ENCODE peak calls at places on chromosomes 6 and 20, in seven cellular contexts. One of them, this sample, is unnamed.
A peak's percentile ranks its signal among the peaks of the same experiment; 100 is the strongest.

GRCh38 chr20:9627219-9627618 is 112.8 kb downstream of the LAMP5 start:
- DNase-seq in GM12865: peak; percentile 41
- DNase-seq in stimulated activated CD8-positive, alpha-beta memory T cell treated with anti-CD3 and anti-CD28 coated beads, Interleukin-4, amount 100 ng/mL, for 4 hours: no peak
- DNase-seq in GOT3: no peak
- DNase-seq in anterior cingulate cortex: no peak
- DNase-seq in A172: no peak
- DNase-seq in T-cell: no peak
- DNase-seq in this sample: no peak

GRCh38 chr20:31678389-31679356 is 41.0 kb downstream of the COX4I2 start:
- DNase-seq in GM12865: no peak
- DNase-seq in stimulated activated CD8-positive, alpha-beta memory T cell treated with anti-CD3 and anti-CD28 coated beads, Interleukin-4, amount 100 ng/mL, for 4 hours: no peak
- DNase-seq in GOT3: no peak
- DNase-seq in anterior cingulate cortex: no peak
- DNase-seq in A172: peak; percentile 80
- DNase-seq in T-cell: no peak
- DNase-seq in this sample: no peak

GRCh38 chr6:16402501-16402900 is 164.1 kb downstream of the GMPR start:
- DNase-seq in GM12865: no peak
- DNase-seq in stimulated activated CD8-positive, alpha-beta memory T cell treated with anti-CD3 and anti-CD28 coated beads, Interleukin-4, amount 100 ng/mL, for 4 hours: no peak
- DNase-seq in GOT3: no peak
- DNase-seq in anterior cingulate cortex: no peak
- DNase-seq in A172: no peak
- DNase-seq in T-cell: no peak
- DNase-seq in this sample: no peak

GRCh38 chr6:140203611-140204553 is 829.4 kb upstream of the CITED2 start:
- DNase-seq in GM12865: no peak
- DNase-seq in stimulated activated CD8-positive, alpha-beta memory T cell treated with anti-CD3 and anti-CD28 coated beads, Interleukin-4, amount 100 ng/mL, for 4 hours: no peak
- DNase-seq in GOT3: no peak
- DNase-seq in anterior cingulate cortex: no peak
- DNase-seq in A172: peak; percentile 38
- DNase-seq in T-cell: no peak
- DNase-seq in this sample: no peak

GRCh38 chr20:32358883-32359632 is 927 bp downstream of the ASXL1 start:
- DNase-seq in GM12865: peak; percentile 81
- DNase-seq in stimulated activated CD8-positive, alpha-beta memory T cell treated with anti-CD3 and anti-CD28 coated beads, Interleukin-4, amount 100 ng/mL, for 4 hours: peak; percentile 40
- DNase-seq in GOT3: peak; percentile 57
- DNase-seq in anterior cingulate cortex: peak; percentile 60
- DNase-seq in A172: peak; percentile 52
- DNase-seq in T-cell: peak; percentile 60
- DNase-seq in this sample: peak; percentile 92

GRCh38 chr6:109958626-109959025 is 19.5 kb upstream of the GPR6 start:
- DNase-seq in GM12865: no peak
- DNase-seq in stimulated activated CD8-positive, alpha-beta memory T cell treated with anti-CD3 and anti-CD28 coated beads, Interleukin-4, amount 100 ng/mL, for 4 hours: no peak
- DNase-seq in GOT3: no peak
- DNase-seq in anterior cingulate cortex: no peak
- DNase-seq in A172: no peak
- DNase-seq in T-cell: no peak
- DNase-seq in this sample: no peak

GRCh38 chr6:43771210-43771857 is 1.3 kb downstream of the VEGFA start:
- DNase-seq in GM12865: peak; percentile 77
- DNase-seq in stimulated activated CD8-positive, alpha-beta memory T cell treated with anti-CD3 and anti-CD28 coated beads, Interleukin-4, amount 100 ng/mL, for 4 hours: no peak
- DNase-seq in GOT3: no peak
- DNase-seq in anterior cingulate cortex: peak; percentile 37
- DNase-seq in A172: peak; percentile 27
- DNase-seq in T-cell: peak; percentile 52
- DNase-seq in this sample: peak; percentile 87

GRCh38 chr6:47105469-47106188 is 63.5 kb upstream of the ADGRF1 start:
- DNase-seq in GM12865: no peak
- DNase-seq in stimulated activated CD8-positive, alpha-beta memory T cell treated with anti-CD3 and anti-CD28 coated beads, Interleukin-4, amount 100 ng/mL, for 4 hours: no peak
- DNase-seq in GOT3: no peak
- DNase-seq in anterior cingulate cortex: no peak
- DNase-seq in A172: no peak
- DNase-seq in T-cell: no peak
- DNase-seq in this sample: no peak

GRCh38 chr6:2434116-2434515 is 188.7 kb upstream of the GMDS start:
- DNase-seq in GM12865: no peak
- DNase-seq in stimulated activated CD8-positive, alpha-beta memory T cell treated with anti-CD3 and anti-CD28 coated beads, Interleukin-4, amount 100 ng/mL, for 4 hours: no peak
- DNase-seq in GOT3: no peak
- DNase-seq in anterior cingulate cortex: no peak
- DNase-seq in A172: no peak
- DNase-seq in T-cell: no peak
- DNase-seq in this sample: no peak

GRCh38 chr6:158572653-158573541 is 13.0 kb downstream of the TMEM181 start:
- DNase-seq in GM12865: no peak
- DNase-seq in stimulated activated CD8-positive, alpha-beta memory T cell treated with anti-CD3 and anti-CD28 coated beads, Interleukin-4, amount 100 ng/mL, for 4 hours: no peak
- DNase-seq in GOT3: no peak
- DNase-seq in anterior cingulate cortex: no peak
- DNase-seq in A172: no peak
- DNase-seq in T-cell: no peak
- DNase-seq in this sample: no peak

GRCh38 chr6:143139239-143139784 is 78.6 kb downstream of the AIG1 start:
- DNase-seq in GM12865: no peak
- DNase-seq in stimulated activated CD8-positive, alpha-beta memory T cell treated with anti-CD3 and anti-CD28 coated beads, Interleukin-4, amount 100 ng/mL, for 4 hours: no peak
- DNase-seq in GOT3: no peak
- DNase-seq in anterior cingulate cortex: no peak
- DNase-seq in A172: no peak
- DNase-seq in T-cell: no peak
- DNase-seq in this sample: no peak

GRCh38 chr6:32796848-32797776 is 19.7 kb downstream of the HLA-DOB start:
- DNase-seq in GM12865: peak; percentile 79
- DNase-seq in stimulated activated CD8-positive, alpha-beta memory T cell treated with anti-CD3 and anti-CD28 coated beads, Interleukin-4, amount 100 ng/mL, for 4 hours: peak; percentile 73
- DNase-seq in GOT3: peak; percentile 31
- DNase-seq in anterior cingulate cortex: peak; percentile 31
- DNase-seq in A172: peak; percentile 26
- DNase-seq in T-cell: peak; percentile 79
- DNase-seq in this sample: peak; percentile 93